ENCODE peak calls at places on chromosomes 3 and 15, in nine cellular contexts. V is esophagus muscularis mucosa; Z is RPMI8226; A is stimulated activated CD8-positive, alpha-beta memory T cell treated with anti-CD3 and anti-CD28 coated beads, Interleukin-7, amount 100 ng/mL, for 1 hour; G is choroid plexus epithelial cell; J is endothelial cell; L is NCI-H774; E is activated effector memory CD4-positive, alpha-beta T cell treated with anti-CD3 and anti-CD28 coated beads, Interleukin-2, amount 50 U/mL, for 16 hours; D is activated T-cell treated with anti-CD3 and anti-CD28 coated beads for 1 hour. N is an unnamed sample.

GRCh38 chr3:176275113-176275512 is 922.2 kb downstream of the TBL1XR1 start:
- DNase-seq in V (no peak), A (no peak), D (no peak), E (no peak), J (no peak), Z (no peak), G (no peak), L (no peak), N (no peak)

GRCh38 chr3:72288955-72289707 is 504.2 kb upstream of the PROK2 start:
- DNase-seq in A (no peak), G (peak; percentile 63), V (no peak), J (no peak), E (no peak), Z (peak; percentile 47), D (no peak), L (no peak), N (no peak)

GRCh38 chr15:93646193-93646592 is 557.2 kb upstream of the RGMA start:
- DNase-seq in L (no peak), D (no peak), A (no peak), Z (no peak), J (no peak), V (no peak), G (no peak), E (no peak), N (no peak)

GRCh38 chr3:106425021-106425420 is 556.2 kb upstream of the CBLB start:
- DNase-seq in Z (no peak), L (no peak), D (no peak), V (no peak), A (no peak), J (no peak), G (peak; percentile 92), E (no peak), N (no peak)

GRCh38 chr3:30290479-30290878 is 315.9 kb upstream of the TGFBR2 start:
- DNase-seq in G (no peak), E (no peak), Z (no peak), V (no peak), J (no peak), L (no peak), A (no peak), D (no peak), N (no peak)

GRCh38 chr3:41199866-41200668 is 762 bp downstream of the CTNNB1 start:
- DNase-seq in A (peak; percentile 16), E (peak; percentile 81), V (no peak), Z (peak; percentile 33), D (peak; percentile 37), J (no peak), G (peak; percentile 50), L (no peak), N (no peak)

GRCh38 chr3:129558772-129559564 is 16.0 kb downstream of the H1-8 start:
- DNase-seq in E (no peak), A (no peak), G (peak; percentile 36), V (no peak), J (no peak), Z (peak; percentile 72), D (no peak), L (no peak), N (no peak)

GRCh38 chr3:52393131-52393807 is 51.6 kb downstream of the SEMA3G start:
- DNase-seq in D (no peak), Z (no peak), G (no peak), V (no peak), J (no peak), L (no peak), A (no peak), E (no peak), N (no peak)

GRCh38 chr15:61447981-61448380 is 218.9 kb upstream of the RORA start:
- DNase-seq in J (no peak), G (no peak), Z (no peak), L (no peak), E (no peak), V (no peak), D (no peak), A (no peak), N (no peak)

GRCh38 chr15:40906947-40907802 is 12.9 kb downstream of the VPS18 start:
- DNase-seq in V (no peak), G (peak; percentile 24), Z (peak; percentile 74), L (peak; percentile 68), E (peak; percentile 83), A (no peak), J (peak; percentile 75), D (peak; percentile 41), N (peak; percentile 87)

GRCh38 chr3:45321607-45322391 is 66.6 kb upstream of the LARS2 start:
- DNase-seq in Z (peak; percentile 82), E (no peak), A (no peak), J (no peak), V (no peak), L (no peak), D (no peak), G (no peak), N (no peak)

GRCh38 chr15:39859609-39860008 is 60.5 kb downstream of the GPR176 start:
- DNase-seq in Z (no peak), L (no peak), G (no peak), V (no peak), A (no peak), D (no peak), E (no peak), J (no peak), N (no peak)

GRCh38 chr3:61158676-61159075 is 92.6 kb downstream of the FHIT start:
- DNase-seq in D (no peak), E (no peak), J (no peak), G (no peak), L (no peak), A (no peak), Z (no peak), V (no peak), N (no peak)

GRCh38 chr15:50148362-50148963 is 29.4 kb upstream of the ATP8B4 start:
- DNase-seq in V (no peak), E (no peak), J (peak; percentile 54), D (no peak), Z (peak; percentile 27), G (peak; percentile 91), A (no peak), L (no peak), N (no peak)

GRCh38 chr3:10514407-10515069 is 9.2 kb upstream of the ATP2B2 start:
- DNase-seq in J (no peak), L (no peak), Z (no peak), A (no peak), G (no peak), D (no peak), V (no peak), E (peak; percentile 41), N (peak; percentile 51)